ENCODE peak calls at places on chromosomes 11 and 22, in four cellular contexts. Y, P, I and L are unnamed samples.

GRCh38 chr11:66639066-66639813 is 737 bp downstream of the RBM4 start:
- DNase-seq in I (peak; percentile 29), P (peak; percentile 80), Y (no peak), L (peak; percentile 57)

GRCh38 chr11:29260939-29261705 is 755.7 kb downstream of the KCNA4 start:
- DNase-seq in I (peak; percentile 90), P (peak; percentile 17), Y (no peak), L (no peak)

GRCh38 chr22:26550498-26551033 is 38.3 kb upstream of the TFIP11 start:
- DNase-seq in Y (peak; percentile 55), I (no peak), P (peak; percentile 85), L (no peak)

GRCh38 chr11:64339754-64340408 is at the start of gene CCDC88B:
- DNase-seq in Y (no peak), P (no peak), I (no peak), L (no peak)

GRCh38 chr11:11167806-11168205 is 185.2 kb downstream of the CSNK2A3 start:
- DNase-seq in I (no peak), Y (no peak), P (no peak), L (no peak)

GRCh38 chr11:72924568-72925190 is 110.5 kb downstream of the ATG16L2 start:
- DNase-seq in Y (no peak), I (peak; percentile 21), P (peak; percentile 68), L (peak; percentile 43)

GRCh38 chr11:61700221-61700620 is 20.0 kb downstream of the DAGLA start:
- DNase-seq in P (peak; percentile 77), I (peak; percentile 86), Y (no peak), L (no peak)

GRCh38 chr11:101913631-101914030 is 1.2 kb upstream of the CEP126 start:
- DNase-seq in P (no peak), I (no peak), Y (no peak), L (no peak)

GRCh38 chr11:19974886-19975285 is 185.4 kb downstream of the DBX1 start:
- DNase-seq in I (no peak), P (no peak), Y (no peak), L (no peak)

GRCh38 chr11:59520741-59521140 is 9.4 kb downstream of the OR4D9 start:
- DNase-seq in I (no peak), Y (no peak), P (no peak), L (no peak)

GRCh38 chr11:64804346-64805210 is 1.6 kb upstream of the MAP4K2 start:
- DNase-seq in I (no peak), Y (peak; percentile 41), P (peak; percentile 32), L (no peak)

GRCh38 chr11:96339704-96340554 is 3.1 kb downstream of the MAML2 start:
- DNase-seq in P (peak; percentile 69), Y (no peak), I (no peak), L (no peak)

GRCh38 chr22:19592464-19592863 is 68.3 kb upstream of the CLDN5 start:
- DNase-seq in Y (no peak), P (no peak), I (no peak), L (no peak)

GRCh38 chr11:103928040-103928555 is 108.3 kb upstream of the DDI1 start:
- DNase-seq in Y (peak; percentile 9), I (no peak), P (no peak), L (no peak)

GRCh38 chr11:14981507-14981906 is 9.4 kb upstream of the CALCA start:
- DNase-seq in Y (no peak), I (no peak), P (no peak), L (no peak)

GRCh38 chr11:79087238-79087956 is 353.4 kb downstream of the TENM4 start:
- DNase-seq in I (no peak), P (peak; percentile 8), Y (peak; percentile 71), L (peak; percentile 56)

GRCh38 chr22:41286639-41287091 is 678 bp upstream of the RANGAP1 start:
- DNase-seq in P (peak; percentile 61), I (no peak), Y (no peak), L (peak; percentile 61)

GRCh38 chr11:64500176-64501013 is 90.6 kb upstream of the SLC22A12 start:
- DNase-seq in Y (no peak), P (peak; percentile 10), I (no peak), L (peak; percentile 48)

GRCh38 chr11:130062030-130062429 is 7.7 kb upstream of the APLP2 start:
- DNase-seq in Y (no peak), P (no peak), I (no peak), L (no peak)

GRCh38 chr11:77215106-77215505 is 86.4 kb downstream of the GDPD4 start:
- DNase-seq in P (no peak), Y (no peak), I (no peak), L (no peak)

GRCh38 chr11:68609761-68610160 is 74.6 kb upstream of the GAL start:
- DNase-seq in I (no peak), P (no peak), Y (no peak), L (no peak)

GRCh38 chr22:44424867-44425351 is 73.1 kb downstream of the RTL6 start:
- DNase-seq in P (no peak), I (no peak), Y (no peak), L (no peak)

GRCh38 chr22:41976070-41976901 is 7.0 kb downstream of the SEPTIN3 start:
- DNase-seq in P (peak; percentile 42), I (no peak), Y (peak; percentile 81), L (no peak)

GRCh38 chr11:16685914-16686313 is 52.5 kb upstream of the C11orf58 start:
- DNase-seq in Y (no peak), I (no peak), P (no peak), L (no peak)

GRCh38 chr11:60924906-60925684 is 835 bp downstream of the TMEM132A start:
- DNase-seq in Y (peak; percentile 41), P (peak; percentile 21), I (no peak), L (no peak)

GRCh38 chr11:70725272-70725671 is 326.9 kb downstream of the CTTN start:
- DNase-seq in P (no peak), Y (no peak), I (no peak), L (no peak)

GRCh38 chr11:36454991-36455611 is 55.0 kb downstream of the TRAF6 start:
- DNase-seq in P (peak; percentile 55), Y (peak; percentile 94), I (no peak), L (peak; percentile 88)

GRCh38 chr11:76238551-76238950 is 32.2 kb upstream of the WNT11 start:
- DNase-seq in I (no peak), P (no peak), Y (no peak), L (no peak)

GRCh38 chr11:61362542-61362875 is 335 bp downstream of the TMEM138 start:
- DNase-seq in I (no peak), P (peak; percentile 90), Y (no peak), L (peak; percentile 62)

GRCh38 chr11:65777821-65778361 is 2.9 kb downstream of the AP5B1 start:
- DNase-seq in P (no peak), I (no peak), Y (no peak), L (no peak)

GRCh38 chr11:112113539-112114457 is 27.1 kb downstream of the SDHD start:
- DNase-seq in Y (peak; percentile 58), P (peak; percentile 80), I (peak; percentile 54), L (peak; percentile 82)

GRCh38 chr11:36278531-36279245 is 10.5 kb downstream of the COMMD9 start:
- DNase-seq in I (no peak), P (no peak), Y (peak; percentile 50), L (no peak)

GRCh38 chr11:134453441-134453840 is 41.4 kb upstream of the B3GAT1 start:
- DNase-seq in Y (no peak), P (no peak), I (no peak), L (no peak)

GRCh38 chr11:44303401-44303938 is 6.5 kb downstream of the ALX4 start:
- DNase-seq in I (no peak), P (no peak), Y (no peak), L (no peak)
- TF ChIP-seq EZH2 in I (no peak), P (no peak), Y (peak; percentile 71), L (no peak)

DNA sequence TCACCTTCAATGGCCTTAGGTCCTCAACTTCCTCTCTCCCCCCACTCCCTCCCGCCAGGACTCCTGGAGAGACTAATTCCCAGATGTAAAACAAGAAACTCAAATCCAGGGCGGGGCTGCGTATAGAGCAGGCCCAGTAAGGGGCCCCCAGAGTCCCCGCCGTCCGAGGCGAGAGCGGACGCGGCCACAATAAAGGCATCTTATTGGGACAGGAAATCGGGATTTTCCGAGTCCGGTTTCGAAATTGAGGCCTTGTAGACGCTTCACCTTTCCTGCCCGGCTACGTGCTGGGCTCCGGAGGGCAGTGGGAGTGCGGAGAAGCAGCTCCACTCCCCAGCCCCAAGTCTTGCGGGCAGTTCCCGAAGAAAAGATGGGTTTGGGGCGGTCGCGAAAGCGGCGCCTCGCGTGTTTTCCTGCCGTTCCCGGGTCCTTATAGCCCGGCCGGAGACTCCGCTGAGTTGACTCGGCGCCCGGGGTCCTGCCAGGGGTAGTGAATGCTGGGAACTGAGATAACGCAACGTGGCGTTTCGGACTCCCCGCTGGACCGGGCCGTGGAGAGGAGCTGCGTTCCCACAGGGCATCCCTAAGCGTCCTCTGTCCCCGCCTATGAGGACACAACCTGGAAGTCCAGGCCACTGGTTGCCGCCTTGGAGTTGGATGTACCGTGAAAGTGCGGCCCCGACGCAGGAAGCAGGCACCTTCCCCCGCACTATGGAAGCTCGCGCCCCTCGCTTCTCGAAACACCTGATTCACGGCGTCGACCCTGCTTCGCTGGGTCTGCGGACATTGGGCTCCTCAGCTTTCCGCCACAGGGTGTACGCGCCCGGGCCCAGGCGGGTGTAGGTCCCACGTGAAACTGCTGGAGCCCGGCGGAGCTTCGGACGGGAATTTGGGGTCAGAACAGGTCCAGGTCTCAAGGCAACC is 4.8 kb upstream of the CHRM1 start:
- DNase-seq in I (no peak), P (no peak), Y (peak; percentile 58), L (no peak)
- TF ChIP-seq EZH2 in I (peak; percentile 98), P (no peak), Y (peak; percentile 92), L (no peak)

GRCh38 chr11:128692750-128693578 is 908 bp upstream of the FLI1 start:
- DNase-seq in Y (peak; percentile 60), P (peak; percentile 87), I (peak; percentile 52), L (no peak)
- TF ChIP-seq EZH2 in Y (peak; percentile 98), P (no peak), I (no peak), L (peak; percentile 96)

DNA sequence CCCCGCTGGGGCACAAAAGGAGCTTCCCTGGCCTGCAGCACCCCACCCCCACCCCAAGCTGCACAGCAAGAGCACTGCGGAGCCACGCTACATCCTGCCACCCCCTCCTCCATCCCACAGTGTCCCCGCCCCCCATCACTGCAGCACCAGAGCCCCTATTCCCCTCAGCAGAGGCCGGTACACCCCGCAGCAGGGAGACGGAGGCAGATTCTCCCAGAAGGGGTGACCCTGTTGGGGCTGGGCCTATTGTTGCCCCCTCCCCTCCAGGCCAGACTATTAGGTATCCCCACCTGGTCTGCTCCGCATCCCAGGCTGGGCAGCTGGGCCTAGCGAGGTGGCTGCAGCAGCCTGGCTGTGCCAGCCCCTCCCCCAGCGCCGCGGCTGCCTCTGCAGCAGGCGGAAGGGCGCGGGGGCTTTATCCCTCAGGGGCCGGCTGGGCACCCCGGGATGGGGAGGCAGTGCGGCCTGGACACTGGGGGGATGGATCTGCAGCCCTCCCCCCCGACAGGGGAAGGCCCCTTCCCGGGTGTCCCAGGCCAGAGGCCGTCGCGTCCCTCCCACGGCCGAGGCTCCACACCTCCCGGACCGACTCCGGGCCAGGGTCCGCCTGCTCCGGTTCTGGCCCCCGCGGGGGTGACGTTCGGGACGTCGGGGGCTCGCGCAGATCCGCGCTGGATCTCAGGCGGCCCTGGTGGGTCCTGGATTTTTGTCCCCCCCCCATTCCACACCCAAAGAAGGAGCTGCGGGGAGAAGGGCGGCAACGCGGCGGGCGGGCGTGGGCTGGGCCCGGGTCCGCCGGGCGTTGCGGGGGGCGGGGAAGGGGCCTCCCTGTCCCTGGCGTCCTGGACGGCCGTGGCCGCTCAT is 943 bp downstream of the DUSP8 start:
- DNase-seq in P (no peak), Y (peak; percentile 70), I (no peak), L (no peak)
- TF ChIP-seq EZH2 in P (peak; percentile 55), Y (peak; percentile 86), I (no peak), L (no peak)